ENCODE peak calls at places on chromosome 10, in four cellular contexts. B, D, W and F are unnamed samples.

GRCh38 chr10:132203256-132204077 is 16.7 kb downstream of the DPYSL4 start:
- DNase-seq in B (no peak), D (no peak), W (no peak), F (no peak)

GRCh38 chr10:21030096-21030495 is 133.0 kb upstream of the NEBL start:
- DNase-seq in B (no peak), D (no peak), W (no peak), F (no peak)

GRCh38 chr10:992523-993340 is 4.5 kb downstream of the GTPBP4 start:
- DNase-seq in B (no peak), D (no peak), W (peak; percentile 47), F (no peak)

GRCh38 chr10:72276421-72277339 is 3.0 kb downstream of the DDIT4 start:
- DNase-seq in B (no peak), D (peak; percentile 82), W (peak; percentile 30), F (peak; percentile 48)

GRCh38 chr10:62116896-62117295 is 151.7 kb downstream of the RTKN2 start:
- DNase-seq in B (no peak), D (no peak), W (no peak), F (no peak)

GRCh38 chr10:27252267-27253000 is 11.8 kb upstream of the ACBD5 start:
- DNase-seq in B (peak; percentile 80), D (peak; percentile 52), W (peak; percentile 92), F (peak; percentile 88)

GRCh38 chr10:16602104-16602735 is 80.5 kb upstream of the C1QL3 start:
- DNase-seq in B (no peak), D (no peak), W (no peak), F (no peak)

GRCh38 chr10:110493832-110494426 is 3.8 kb upstream of the DUSP5 start:
- DNase-seq in B (no peak), D (no peak), W (no peak), F (no peak)

GRCh38 chr10:11145498-11145855 is 127.8 kb downstream of the CELF2 start:
- DNase-seq in B (peak; percentile 81), D (no peak), W (peak; percentile 81), F (peak; percentile 78)

GRCh38 chr10:15158972-15159371 is 9.5 kb downstream of the NMT2 start:
- DNase-seq in B (no peak), D (no peak), W (no peak), F (no peak)

GRCh38 chr10:47451275-47451997 is 32.5 kb downstream of the ANXA8 start:
- DNase-seq in B (no peak), D (no peak), W (no peak), F (no peak)

GRCh38 chr10:89589091-89589725 is 53.8 kb upstream of the SLC16A12 start:
- DNase-seq in B (no peak), D (peak; percentile 27), W (no peak), F (no peak)

GRCh38 chr10:91251430-91252056 is 31.1 kb downstream of the PCGF5 start:
- DNase-seq in B (peak; percentile 70), D (peak; percentile 85), W (peak; percentile 68), F (peak; percentile 63)

GRCh38 chr10:22605168-22605567 is 109.2 kb downstream of the PIP4K2A start:
- DNase-seq in B (no peak), D (no peak), W (peak; percentile 64), F (no peak)

GRCh38 chr10:48526371-48526821 is 78.5 kb downstream of the ARHGAP22 start:
- DNase-seq in B (no peak), D (peak; percentile 72), W (no peak), F (no peak)

GRCh38 chr10:29355436-29355991 is 66.6 kb downstream of the LYZL1 start:
- DNase-seq in B (no peak), D (no peak), W (no peak), F (no peak)

GRCh38 chr10:92760609-92761008 is 70.9 kb downstream of the HHEX start:
- DNase-seq in B (no peak), D (peak; percentile 68), W (no peak), F (no peak)

GRCh38 chr10:3623746-3624145 is 161.3 kb downstream of the KLF6 start:
- DNase-seq in B (no peak), D (peak; percentile 83), W (peak; percentile 57), F (no peak)

GRCh38 chr10:71880425-71881306 is 29.6 kb upstream of the PSAP start:
- DNase-seq in B (no peak), D (no peak), W (no peak), F (no peak)

GRCh38 chr10:34791947-34792346 is 23.1 kb downstream of the PARD3 start:
- DNase-seq in B (no peak), D (no peak), W (no peak), F (no peak)

GRCh38 chr10:77889277-77889903 is 37.2 kb downstream of the DLG5 start:
- DNase-seq in B (no peak), D (no peak), W (no peak), F (no peak)

GRCh38 chr10:5861269-5862031 is 28.2 kb downstream of the ANKRD16 start:
- DNase-seq in B (no peak), D (peak; percentile 68), W (no peak), F (no peak)

GRCh38 chr10:97067716-97068391 is 117.9 kb downstream of the SLIT1 start:
- DNase-seq in B (no peak), D (no peak), W (no peak), F (no peak)

GRCh38 chr10:60798031-60798430 is 19.8 kb downstream of the CDK1 start:
- DNase-seq in B (no peak), D (no peak), W (no peak), F (no peak)

GRCh38 chr10:104650072-104650471 is 9.0 kb downstream of the SORCS3 start:
- DNase-seq in B (no peak), D (no peak), W (no peak), F (no peak)

GRCh38 chr10:13707156-13707881 is 120.6 kb downstream of the PRPF18 start:
- DNase-seq in B (peak; percentile 46), D (peak; percentile 51), W (peak; percentile 45), F (peak; percentile 26)

GRCh38 chr10:29377333-29377961 is 88.6 kb downstream of the LYZL1 start:
- DNase-seq in B (peak; percentile 26), D (peak; percentile 74), W (peak; percentile 27), F (peak; percentile 12)

GRCh38 chr10:117160567-117160966 is 22.5 kb upstream of the VAX1 start:
- DNase-seq in B (no peak), D (no peak), W (no peak), F (no peak)

GRCh38 chr10:15015451-15015850 is 28.3 kb upstream of the OLAH start:
- DNase-seq in B (no peak), D (no peak), W (no peak), F (no peak)

GRCh38 chr10:122232781-122233180 is 38.3 kb upstream of the BTBD16 start:
- DNase-seq in B (no peak), D (peak; percentile 89), W (no peak), F (no peak)

GRCh38 chr10:17454181-17454800 is at the start of gene ST8SIA6:
- DNase-seq in B (peak; percentile 62), D (peak; percentile 85), W (peak; percentile 33), F (peak; percentile 58)

GRCh38 chr10:44567471-44567870 is 182.6 kb upstream of the CXCL12 start:
- DNase-seq in B (no peak), D (peak; percentile 73), W (no peak), F (no peak)

GRCh38 chr10:86671419-86671818 is 3.1 kb downstream of the LDB3 start:
- DNase-seq in B (no peak), D (no peak), W (no peak), F (no peak)